ENCODE peak calls at places on chromosomes 5 and 9, in six cellular contexts. One of them, this sample, is unnamed.

GRCh38 chr5:40507095-40507494 is 172.6 kb upstream of the PTGER4 start:
- DNase-seq in activated CD8-positive, alpha-beta T cell treated with anti-CD3 and anti-CD28 coated beads, Interleukin-2, amount 10 ng/mL, durations not matched to agents 7 days and 5 days: no peak
- DNase-seq in hypothalamus: no peak
- DNase-seq in brain microvascular endothelial cell: no peak
- DNase-seq in progenitor cell of endocrine pancreas: no peak
- DNase-seq in SK-N-DZ: no peak
- DNase-seq in this sample: peak

GRCh38 chr5:141635646-141636045 is 1.0 kb downstream of the HDAC3 start:
- DNase-seq in activated CD8-positive, alpha-beta T cell treated with anti-CD3 and anti-CD28 coated beads, Interleukin-2, amount 10 ng/mL, durations not matched to agents 7 days and 5 days: no peak
- DNase-seq in hypothalamus: no peak
- DNase-seq in brain microvascular endothelial cell: no peak
- DNase-seq in progenitor cell of endocrine pancreas: no peak
- DNase-seq in SK-N-DZ: no peak
- DNase-seq in this sample: no peak

GRCh38 chr9:126965541-126966428 is 51.2 kb downstream of the RALGPS1 start:
- DNase-seq in activated CD8-positive, alpha-beta T cell treated with anti-CD3 and anti-CD28 coated beads, Interleukin-2, amount 10 ng/mL, durations not matched to agents 7 days and 5 days: peak
- DNase-seq in hypothalamus: peak
- DNase-seq in brain microvascular endothelial cell: peak
- DNase-seq in progenitor cell of endocrine pancreas: no peak
- DNase-seq in SK-N-DZ: peak
- DNase-seq in this sample: peak

GRCh38 chr9:135500525-135501260 is at the start of gene MRPS2:
- DNase-seq in activated CD8-positive, alpha-beta T cell treated with anti-CD3 and anti-CD28 coated beads, Interleukin-2, amount 10 ng/mL, durations not matched to agents 7 days and 5 days: peak
- DNase-seq in hypothalamus: peak
- DNase-seq in brain microvascular endothelial cell: peak
- DNase-seq in progenitor cell of endocrine pancreas: peak
- DNase-seq in SK-N-DZ: peak
- DNase-seq in this sample: peak

GRCh38 chr9:89178162-89179120 is at the start of gene SHC3:
- DNase-seq in activated CD8-positive, alpha-beta T cell treated with anti-CD3 and anti-CD28 coated beads, Interleukin-2, amount 10 ng/mL, durations not matched to agents 7 days and 5 days: no peak
- DNase-seq in hypothalamus: no peak
- DNase-seq in brain microvascular endothelial cell: peak
- DNase-seq in progenitor cell of endocrine pancreas: peak
- DNase-seq in SK-N-DZ: no peak
- DNase-seq in this sample: no peak

GRCh38 chr5:14686517-14686916 is 22.0 kb downstream of the OTULIN start:
- DNase-seq in activated CD8-positive, alpha-beta T cell treated with anti-CD3 and anti-CD28 coated beads, Interleukin-2, amount 10 ng/mL, durations not matched to agents 7 days and 5 days: no peak
- DNase-seq in hypothalamus: no peak
- DNase-seq in brain microvascular endothelial cell: no peak
- DNase-seq in progenitor cell of endocrine pancreas: no peak
- DNase-seq in SK-N-DZ: no peak
- DNase-seq in this sample: no peak

GRCh38 chr9:90307177-90307833 is 335.3 kb downstream of the DIRAS2 start:
- DNase-seq in activated CD8-positive, alpha-beta T cell treated with anti-CD3 and anti-CD28 coated beads, Interleukin-2, amount 10 ng/mL, durations not matched to agents 7 days and 5 days: no peak
- DNase-seq in hypothalamus: no peak
- DNase-seq in brain microvascular endothelial cell: no peak
- DNase-seq in progenitor cell of endocrine pancreas: no peak
- DNase-seq in SK-N-DZ: peak
- DNase-seq in this sample: no peak

GRCh38 chr5:139341187-139341688 is 416 bp upstream of the PAIP2 start:
- DNase-seq in activated CD8-positive, alpha-beta T cell treated with anti-CD3 and anti-CD28 coated beads, Interleukin-2, amount 10 ng/mL, durations not matched to agents 7 days and 5 days: no peak
- DNase-seq in hypothalamus: no peak
- DNase-seq in brain microvascular endothelial cell: no peak
- DNase-seq in progenitor cell of endocrine pancreas: no peak
- DNase-seq in SK-N-DZ: no peak
- DNase-seq in this sample: no peak

GRCh38 chr5:88967633-88968585 is 84.9 kb upstream of the MEF2C start:
- DNase-seq in activated CD8-positive, alpha-beta T cell treated with anti-CD3 and anti-CD28 coated beads, Interleukin-2, amount 10 ng/mL, durations not matched to agents 7 days and 5 days: no peak
- DNase-seq in hypothalamus: no peak
- DNase-seq in brain microvascular endothelial cell: no peak
- DNase-seq in progenitor cell of endocrine pancreas: no peak
- DNase-seq in SK-N-DZ: no peak
- DNase-seq in this sample: no peak

GRCh38 chr9:78971505-78971904 is 600.3 kb upstream of the TLE4 start:
- DNase-seq in activated CD8-positive, alpha-beta T cell treated with anti-CD3 and anti-CD28 coated beads, Interleukin-2, amount 10 ng/mL, durations not matched to agents 7 days and 5 days: no peak
- DNase-seq in hypothalamus: no peak
- DNase-seq in brain microvascular endothelial cell: no peak
- DNase-seq in progenitor cell of endocrine pancreas: no peak
- DNase-seq in SK-N-DZ: peak
- DNase-seq in this sample: no peak

GRCh38 chr9:127854169-127854833 is at the start of gene ENG:
- DNase-seq in activated CD8-positive, alpha-beta T cell treated with anti-CD3 and anti-CD28 coated beads, Interleukin-2, amount 10 ng/mL, durations not matched to agents 7 days and 5 days: no peak
- DNase-seq in hypothalamus: peak
- DNase-seq in brain microvascular endothelial cell: peak
- DNase-seq in progenitor cell of endocrine pancreas: no peak
- DNase-seq in SK-N-DZ: no peak
- DNase-seq in this sample: no peak

GRCh38 chr9:33125871-33126822 is 41.0 kb downstream of the B4GALT1 start:
- DNase-seq in activated CD8-positive, alpha-beta T cell treated with anti-CD3 and anti-CD28 coated beads, Interleukin-2, amount 10 ng/mL, durations not matched to agents 7 days and 5 days: no peak
- DNase-seq in hypothalamus: no peak
- DNase-seq in brain microvascular endothelial cell: peak
- DNase-seq in progenitor cell of endocrine pancreas: no peak
- DNase-seq in SK-N-DZ: no peak
- DNase-seq in this sample: no peak

GRCh38 chr5:27124590-27124989 is 86.2 kb upstream of the CDH9 start:
- DNase-seq in activated CD8-positive, alpha-beta T cell treated with anti-CD3 and anti-CD28 coated beads, Interleukin-2, amount 10 ng/mL, durations not matched to agents 7 days and 5 days: no peak
- DNase-seq in hypothalamus: no peak
- DNase-seq in brain microvascular endothelial cell: peak
- DNase-seq in progenitor cell of endocrine pancreas: no peak
- DNase-seq in SK-N-DZ: peak
- DNase-seq in this sample: peak

GRCh38 chr5:137040641-137041340 is 458.3 kb downstream of the SPOCK1 start:
- DNase-seq in activated CD8-positive, alpha-beta T cell treated with anti-CD3 and anti-CD28 coated beads, Interleukin-2, amount 10 ng/mL, durations not matched to agents 7 days and 5 days: no peak
- DNase-seq in hypothalamus: no peak
- DNase-seq in brain microvascular endothelial cell: no peak
- DNase-seq in progenitor cell of endocrine pancreas: no peak
- DNase-seq in SK-N-DZ: no peak
- DNase-seq in this sample: no peak

GRCh38 chr9:130895481-130896232 is 955 bp downstream of the QRFP start:
- DNase-seq in activated CD8-positive, alpha-beta T cell treated with anti-CD3 and anti-CD28 coated beads, Interleukin-2, amount 10 ng/mL, durations not matched to agents 7 days and 5 days: no peak
- DNase-seq in hypothalamus: no peak
- DNase-seq in brain microvascular endothelial cell: peak
- DNase-seq in progenitor cell of endocrine pancreas: no peak
- DNase-seq in SK-N-DZ: no peak
- DNase-seq in this sample: no peak

GRCh38 chr5:179331591-179331990 is 13.7 kb downstream of the ADAMTS2 start:
- DNase-seq in activated CD8-positive, alpha-beta T cell treated with anti-CD3 and anti-CD28 coated beads, Interleukin-2, amount 10 ng/mL, durations not matched to agents 7 days and 5 days: no peak
- DNase-seq in hypothalamus: no peak
- DNase-seq in brain microvascular endothelial cell: no peak
- DNase-seq in progenitor cell of endocrine pancreas: no peak
- DNase-seq in SK-N-DZ: peak
- DNase-seq in this sample: no peak

GRCh38 chr5:83628360-83628759 is 92.3 kb downstream of the HAPLN1 start:
- DNase-seq in activated CD8-positive, alpha-beta T cell treated with anti-CD3 and anti-CD28 coated beads, Interleukin-2, amount 10 ng/mL, durations not matched to agents 7 days and 5 days: no peak
- DNase-seq in hypothalamus: no peak
- DNase-seq in brain microvascular endothelial cell: peak
- DNase-seq in progenitor cell of endocrine pancreas: no peak
- DNase-seq in SK-N-DZ: no peak
- DNase-seq in this sample: no peak

This sample was measured in Jurkat, Clone E6-1.